ENCODE peak calls at places on chromosomes 4 and X, in ten cellular contexts. One of them, this sample, is unnamed.
A peak's percentile ranks its signal among the peaks of the same experiment; 100 is the strongest.

GRCh38 chrX:45351478-45351877 is 150.8 kb upstream of the DIPK2B start:
- DNase-seq in stomach: no peak
- DNase-seq in hepatocyte: no peak
- DNase-seq in choroid plexus epithelial cell: peak; percentile 68
- DNase-seq in CD8-positive, alpha-beta memory T cell: no peak
- DNase-seq in cardiac muscle cell: peak; percentile 69
- DNase-seq in GM23248: peak; percentile 76
- DNase-seq in K562: no peak
- DNase-seq in fibroblast of the aortic adventitia: peak; percentile 74
- DNase-seq in fibroblast of mammary gland: peak; percentile 67
- DNase-seq in this sample: no peak

GRCh38 chr4:89712141-89712540 is 124.8 kb downstream of the SNCA start:
- DNase-seq in K562: no peak
- DNase-seq in cardiac muscle cell: peak; percentile 77
- DNase-seq in stomach: no peak
- DNase-seq in fibroblast of the aortic adventitia: peak; percentile 41
- DNase-seq in choroid plexus epithelial cell: peak; percentile 54
- DNase-seq in fibroblast of mammary gland: peak; percentile 69
- DNase-seq in CD8-positive, alpha-beta memory T cell: no peak
- DNase-seq in hepatocyte: no peak
- DNase-seq in GM23248: peak; percentile 41
- DNase-seq in this sample: no peak

GRCh38 chr4:186345184-186345583 is 79.2 kb downstream of the F11 start:
- DNase-seq in hepatocyte: peak; percentile 11
- DNase-seq in fibroblast of the aortic adventitia: no peak
- DNase-seq in CD8-positive, alpha-beta memory T cell: no peak
- DNase-seq in K562: no peak
- DNase-seq in fibroblast of mammary gland: no peak
- DNase-seq in stomach: no peak
- DNase-seq in cardiac muscle cell: no peak
- DNase-seq in choroid plexus epithelial cell: no peak
- DNase-seq in GM23248: no peak
- DNase-seq in this sample: peak; percentile 60

GRCh38 chr4:74308215-74308614 is at the start of gene EPGN:
- DNase-seq in K562: no peak
- DNase-seq in fibroblast of the aortic adventitia: no peak
- DNase-seq in GM23248: peak; percentile 20
- DNase-seq in hepatocyte: no peak
- DNase-seq in CD8-positive, alpha-beta memory T cell: no peak
- DNase-seq in cardiac muscle cell: peak; percentile 27
- DNase-seq in stomach: no peak
- DNase-seq in choroid plexus epithelial cell: peak; percentile 19
- DNase-seq in fibroblast of mammary gland: peak; percentile 19
- DNase-seq in this sample: no peak

GRCh38 chr4:107600456-107600855 is 119.6 kb downstream of the PAPSS1 start:
- DNase-seq in choroid plexus epithelial cell: peak; percentile 47
- DNase-seq in cardiac muscle cell: peak; percentile 54
- DNase-seq in fibroblast of mammary gland: peak; percentile 5
- DNase-seq in fibroblast of the aortic adventitia: peak; percentile 63
- DNase-seq in K562: no peak
- DNase-seq in hepatocyte: no peak
- DNase-seq in stomach: no peak
- DNase-seq in GM23248: peak; percentile 63
- DNase-seq in CD8-positive, alpha-beta memory T cell: no peak
- DNase-seq in this sample: no peak

GRCh38 chr4:99859618-99860017 is 34.6 kb downstream of the LAMTOR3 start:
- DNase-seq in CD8-positive, alpha-beta memory T cell: no peak
- DNase-seq in cardiac muscle cell: no peak
- DNase-seq in fibroblast of mammary gland: no peak
- DNase-seq in stomach: no peak
- DNase-seq in K562: no peak
- DNase-seq in fibroblast of the aortic adventitia: no peak
- DNase-seq in hepatocyte: no peak
- DNase-seq in GM23248: no peak
- DNase-seq in choroid plexus epithelial cell: no peak
- DNase-seq in this sample: no peak

GRCh38 chr4:177410566-177410965 is 31.7 kb downstream of the AGA start:
- DNase-seq in fibroblast of the aortic adventitia: no peak
- DNase-seq in CD8-positive, alpha-beta memory T cell: no peak
- DNase-seq in stomach: no peak
- DNase-seq in fibroblast of mammary gland: no peak
- DNase-seq in K562: no peak
- DNase-seq in choroid plexus epithelial cell: no peak
- DNase-seq in cardiac muscle cell: no peak
- DNase-seq in hepatocyte: no peak
- DNase-seq in GM23248: no peak
- DNase-seq in this sample: no peak

GRCh38 chr4:32962100-32962499 is 2241.9 kb downstream of the PCDH7 start:
- DNase-seq in CD8-positive, alpha-beta memory T cell: no peak
- DNase-seq in fibroblast of mammary gland: peak; percentile 2
- DNase-seq in fibroblast of the aortic adventitia: no peak
- DNase-seq in GM23248: no peak
- DNase-seq in K562: no peak
- DNase-seq in stomach: no peak
- DNase-seq in choroid plexus epithelial cell: no peak
- DNase-seq in cardiac muscle cell: no peak
- DNase-seq in hepatocyte: no peak
- DNase-seq in this sample: no peak

GRCh38 chr4:132564920-132565319 is 584.2 kb upstream of the PCDH10 start:
- DNase-seq in choroid plexus epithelial cell: no peak
- DNase-seq in cardiac muscle cell: peak; percentile 9
- DNase-seq in stomach: no peak
- DNase-seq in fibroblast of the aortic adventitia: no peak
- DNase-seq in fibroblast of mammary gland: no peak
- DNase-seq in K562: no peak
- DNase-seq in CD8-positive, alpha-beta memory T cell: no peak
- DNase-seq in GM23248: no peak
- DNase-seq in hepatocyte: peak; percentile 8
- DNase-seq in this sample: no peak

GRCh38 chrX:120270567-120270966 is 20.0 kb downstream of the ZBTB33 start:
- DNase-seq in cardiac muscle cell: no peak
- DNase-seq in GM23248: no peak
- DNase-seq in fibroblast of mammary gland: no peak
- DNase-seq in CD8-positive, alpha-beta memory T cell: no peak
- DNase-seq in hepatocyte: no peak
- DNase-seq in fibroblast of the aortic adventitia: no peak
- DNase-seq in stomach: no peak
- DNase-seq in choroid plexus epithelial cell: no peak
- DNase-seq in K562: no peak
- DNase-seq in this sample: no peak

GRCh38 chr4:154982187-154983047 is 201.3 kb downstream of the RBM46 start:
- DNase-seq in stomach: peak; percentile 74
- DNase-seq in cardiac muscle cell: peak; percentile 82
- DNase-seq in CD8-positive, alpha-beta memory T cell: no peak
- DNase-seq in GM23248: peak; percentile 75
- DNase-seq in K562: peak; percentile 42
- DNase-seq in hepatocyte: peak; percentile 76
- DNase-seq in fibroblast of mammary gland: peak; percentile 80
- DNase-seq in fibroblast of the aortic adventitia: peak; percentile 81
- DNase-seq in choroid plexus epithelial cell: peak; percentile 70
- DNase-seq in this sample: peak; percentile 52

GRCh38 chrX:103258275-103258674 is 3.3 kb upstream of the TCEAL8 start:
- DNase-seq in cardiac muscle cell: no peak
- DNase-seq in fibroblast of the aortic adventitia: no peak
- DNase-seq in CD8-positive, alpha-beta memory T cell: no peak
- DNase-seq in fibroblast of mammary gland: no peak
- DNase-seq in choroid plexus epithelial cell: no peak
- DNase-seq in K562: no peak
- DNase-seq in hepatocyte: no peak
- DNase-seq in GM23248: no peak
- DNase-seq in stomach: no peak
- DNase-seq in this sample: no peak

GRCh38 chr4:152415980-152416379 is 119.9 kb downstream of the FBXW7 start:
- DNase-seq in K562: no peak
- DNase-seq in fibroblast of mammary gland: peak; percentile 40
- DNase-seq in GM23248: peak; percentile 66
- DNase-seq in choroid plexus epithelial cell: peak; percentile 71
- DNase-seq in hepatocyte: no peak
- DNase-seq in stomach: no peak
- DNase-seq in fibroblast of the aortic adventitia: peak; percentile 37
- DNase-seq in CD8-positive, alpha-beta memory T cell: no peak
- DNase-seq in cardiac muscle cell: peak; percentile 57
- DNase-seq in this sample: no peak

GRCh38 chr4:8039290-8039689 is 99.6 kb upstream of the AFAP1 start:
- DNase-seq in GM23248: peak; percentile 19
- DNase-seq in fibroblast of mammary gland: no peak
- DNase-seq in fibroblast of the aortic adventitia: no peak
- DNase-seq in hepatocyte: no peak
- DNase-seq in K562: no peak
- DNase-seq in CD8-positive, alpha-beta memory T cell: no peak
- DNase-seq in stomach: no peak
- DNase-seq in choroid plexus epithelial cell: peak; percentile 10
- DNase-seq in cardiac muscle cell: no peak
- DNase-seq in this sample: peak; percentile 80

GRCh38 chrX:19579485-19579884 is 64.2 kb upstream of the MAP3K15 start:
- DNase-seq in CD8-positive, alpha-beta memory T cell: no peak
- DNase-seq in hepatocyte: no peak
- DNase-seq in choroid plexus epithelial cell: peak; percentile 33
- DNase-seq in cardiac muscle cell: peak; percentile 65
- DNase-seq in stomach: no peak
- DNase-seq in fibroblast of the aortic adventitia: peak; percentile 39
- DNase-seq in GM23248: peak; percentile 87
- DNase-seq in K562: peak; percentile 2
- DNase-seq in fibroblast of mammary gland: peak; percentile 79
- DNase-seq in this sample: no peak

GRCh38 chrX:134572816-134573682 is 85.2 kb downstream of the PLAC1 start:
- DNase-seq in GM23248: no peak
- DNase-seq in K562: peak; percentile 27
- DNase-seq in cardiac muscle cell: no peak
- DNase-seq in fibroblast of the aortic adventitia: no peak
- DNase-seq in hepatocyte: no peak
- DNase-seq in stomach: no peak
- DNase-seq in fibroblast of mammary gland: peak; percentile 22
- DNase-seq in choroid plexus epithelial cell: no peak
- DNase-seq in CD8-positive, alpha-beta memory T cell: no peak
- DNase-seq in this sample: no peak

GRCh38 chrX:134573683-134574035 is 84.6 kb downstream of the PLAC1 start:
- DNase-seq in fibroblast of the aortic adventitia: no peak
- DNase-seq in stomach: no peak
- DNase-seq in cardiac muscle cell: no peak
- DNase-seq in GM23248: no peak
- DNase-seq in K562: no peak
- DNase-seq in hepatocyte: no peak
- DNase-seq in fibroblast of mammary gland: no peak
- DNase-seq in CD8-positive, alpha-beta memory T cell: no peak
- DNase-seq in choroid plexus epithelial cell: no peak
- DNase-seq in this sample: no peak

GRCh38 chrX:134570899-134571298 is 87.4 kb downstream of the PLAC1 start:
- DNase-seq in hepatocyte: no peak
- DNase-seq in fibroblast of the aortic adventitia: no peak
- DNase-seq in cardiac muscle cell: no peak
- DNase-seq in CD8-positive, alpha-beta memory T cell: no peak
- DNase-seq in fibroblast of mammary gland: no peak
- DNase-seq in K562: no peak
- DNase-seq in stomach: no peak
- DNase-seq in GM23248: no peak
- DNase-seq in choroid plexus epithelial cell: no peak
- DNase-seq in this sample: no peak

GRCh38 chrX:134570509-134570846 is 87.8 kb downstream of the PLAC1 start:
- DNase-seq in K562: no peak
- DNase-seq in GM23248: no peak
- DNase-seq in stomach: no peak
- DNase-seq in hepatocyte: no peak
- DNase-seq in CD8-positive, alpha-beta memory T cell: no peak
- DNase-seq in choroid plexus epithelial cell: no peak
- DNase-seq in fibroblast of the aortic adventitia: no peak
- DNase-seq in fibroblast of mammary gland: no peak
- DNase-seq in cardiac muscle cell: no peak
- DNase-seq in this sample: no peak

GRCh38 chrX:134571831-134572230 is 86.4 kb downstream of the PLAC1 start:
- DNase-seq in K562: no peak
- DNase-seq in fibroblast of mammary gland: peak; percentile 11
- DNase-seq in GM23248: no peak
- DNase-seq in fibroblast of the aortic adventitia: no peak
- DNase-seq in choroid plexus epithelial cell: no peak
- DNase-seq in cardiac muscle cell: peak; percentile 21
- DNase-seq in CD8-positive, alpha-beta memory T cell: no peak
- DNase-seq in hepatocyte: no peak
- DNase-seq in stomach: no peak
- DNase-seq in this sample: no peak
- H3K4me3 ChIP-seq in K562: no peak overlapping the region
- H3K4me3 ChIP-seq in fibroblast of mammary gland: no peak overlapping the region
- H3K4me3 ChIP-seq in GM23248: no peak overlapping the region
- H3K4me3 ChIP-seq in fibroblast of the aortic adventitia: no peak overlapping the region
- H3K4me3 ChIP-seq in choroid plexus epithelial cell: no peak overlapping the region
- H3K4me3 ChIP-seq in cardiac muscle cell: no peak overlapping the region
- H3K4me3 ChIP-seq in CD8-positive, alpha-beta memory T cell: no peak overlapping the region
- H3K4me3 ChIP-seq in hepatocyte: no peak overlapping the region
- H3K4me3 ChIP-seq in stomach: no peak overlapping the region
- H3K4me3 ChIP-seq in this sample: no peak overlapping the region

GRCh38 chr4:55636622-55636999 is 513 bp upstream of the NMU start:
- DNase-seq in hepatocyte: no peak
- DNase-seq in stomach: no peak
- DNase-seq in fibroblast of the aortic adventitia: no peak
- DNase-seq in cardiac muscle cell: no peak
- DNase-seq in fibroblast of mammary gland: no peak
- DNase-seq in CD8-positive, alpha-beta memory T cell: no peak
- DNase-seq in GM23248: no peak
- DNase-seq in choroid plexus epithelial cell: peak; percentile 3
- DNase-seq in K562: peak; percentile 52
- DNase-seq in this sample: peak; percentile 42
- H3K4me3 ChIP-seq in hepatocyte: peak overlapping the region; percentile 61
- H3K4me3 ChIP-seq in stomach: peak overlapping the region; percentile 57
- H3K4me3 ChIP-seq in fibroblast of the aortic adventitia: peak overlapping the region; percentile 46
- H3K4me3 ChIP-seq in cardiac muscle cell: peak overlapping the region; percentile 42
- H3K4me3 ChIP-seq in fibroblast of mammary gland: peak overlapping the region; percentile 4
- H3K4me3 ChIP-seq in CD8-positive, alpha-beta memory T cell: no peak overlapping the region
- H3K4me3 ChIP-seq in GM23248: peak overlapping the region; percentile 58
- H3K4me3 ChIP-seq in choroid plexus epithelial cell: peak overlapping the region; percentile 15
- H3K4me3 ChIP-seq in K562: peak overlapping the region; percentile 90
- H3K4me3 ChIP-seq in this sample: peak overlapping the region; percentile 69

DNA sequence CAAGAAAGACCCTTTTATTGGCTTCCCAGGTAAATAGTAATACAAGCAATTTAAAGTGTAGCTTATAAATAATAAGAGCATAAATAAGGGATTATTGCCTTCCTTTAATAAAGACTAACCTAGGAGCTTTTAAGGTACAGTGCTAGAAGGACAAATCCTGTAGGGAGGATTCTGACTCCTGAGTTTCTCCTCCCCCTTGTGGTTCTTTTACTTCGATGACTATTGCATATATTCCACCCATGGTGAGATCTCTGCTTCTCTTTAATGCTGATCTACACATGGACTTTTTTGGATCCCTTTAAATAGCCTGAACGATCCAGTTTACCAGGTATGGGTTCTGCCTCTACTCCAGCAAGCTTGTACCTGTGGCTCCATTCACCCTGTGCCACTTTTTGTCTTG is 2.5 kb downstream of the GALNT7 start:
- DNase-seq in GM23248: peak; percentile 54
- DNase-seq in fibroblast of mammary gland: peak; percentile 53
- DNase-seq in choroid plexus epithelial cell: peak; percentile 63
- DNase-seq in stomach: no peak
- DNase-seq in fibroblast of the aortic adventitia: peak; percentile 51
- DNase-seq in K562: peak; percentile 69
- DNase-seq in CD8-positive, alpha-beta memory T cell: no peak
- DNase-seq in cardiac muscle cell: peak; percentile 46
- DNase-seq in hepatocyte: peak; percentile 37
- DNase-seq in this sample: peak; percentile 56
- H3K4me3 ChIP-seq in GM23248: no peak overlapping the region
- H3K4me3 ChIP-seq in fibroblast of mammary gland: no peak overlapping the region
- H3K4me3 ChIP-seq in choroid plexus epithelial cell: no peak overlapping the region
- H3K4me3 ChIP-seq in stomach: no peak overlapping the region
- H3K4me3 ChIP-seq in fibroblast of the aortic adventitia: no peak overlapping the region
- H3K4me3 ChIP-seq in K562: no peak overlapping the region
- H3K4me3 ChIP-seq in CD8-positive, alpha-beta memory T cell: no peak overlapping the region
- H3K4me3 ChIP-seq in cardiac muscle cell: no peak overlapping the region
- H3K4me3 ChIP-seq in hepatocyte: peak overlapping the region; percentile 80
- H3K4me3 ChIP-seq in this sample: no peak overlapping the region

GRCh38 chrX:49155243-49155899 is 7.2 kb upstream of the MAGIX start:
- DNase-seq in hepatocyte: peak; percentile 62
- DNase-seq in fibroblast of the aortic adventitia: peak; percentile 63
- DNase-seq in fibroblast of mammary gland: peak; percentile 68
- DNase-seq in CD8-positive, alpha-beta memory T cell: peak; percentile 6
- DNase-seq in choroid plexus epithelial cell: peak; percentile 84
- DNase-seq in stomach: peak; percentile 55
- DNase-seq in cardiac muscle cell: peak; percentile 80
- DNase-seq in K562: peak; percentile 92
- DNase-seq in GM23248: peak; percentile 79
- DNase-seq in this sample: peak; percentile 77
- H3K4me3 ChIP-seq in hepatocyte: no peak overlapping the region
- H3K4me3 ChIP-seq in fibroblast of the aortic adventitia: peak overlapping the region; percentile 54
- H3K4me3 ChIP-seq in fibroblast of mammary gland: peak overlapping the region; percentile 40
- H3K4me3 ChIP-seq in CD8-positive, alpha-beta memory T cell: peak overlapping the region; percentile 65
- H3K4me3 ChIP-seq in choroid plexus epithelial cell: peak overlapping the region; percentile 46
- H3K4me3 ChIP-seq in stomach: peak overlapping the region; percentile 41
- H3K4me3 ChIP-seq in cardiac muscle cell: peak overlapping the region; percentile 35
- H3K4me3 ChIP-seq in K562: peak overlapping the region; percentile 44
- H3K4me3 ChIP-seq in GM23248: peak overlapping the region; percentile 70
- H3K4me3 ChIP-seq in this sample: peak overlapping the region; percentile 31

This sample was measured in H7.